ENCODE peak calls at places on chromosome 13, in four cellular contexts. B is WTC11, G is spleen, F is choroid plexus epithelial cell. K is an unnamed sample.

GRCh38 chr13:77737583-77738200 is 40.2 kb downstream of the SLAIN1 start:
- DNase-seq in G (no peak), F (no peak), B (no peak), K (no peak)

GRCh38 chr13:91698767-91699166 is 300.3 kb downstream of the GPC5 start:
- DNase-seq in G (no peak), F (no peak), B (no peak), K (no peak)

GRCh38 chr13:105670179-105671015 is 865.1 kb downstream of the EFNB2 start:
- DNase-seq in B (no peak), F (no peak), G (no peak), K (no peak)

GRCh38 chr13:97107815-97108534 is 113.7 kb upstream of the OXGR1 start:
- DNase-seq in F (no peak), B (no peak), G (no peak), K (no peak)

GRCh38 chr13:95880346-95880745 is 172.9 kb downstream of the UGGT2 start:
- DNase-seq in B (no peak), F (peak), G (no peak), K (no peak)

GRCh38 chr13:37365496-37365895 is 233.1 kb downstream of the POSTN start:
- DNase-seq in B (no peak), G (no peak), F (no peak), K (no peak)

GRCh38 chr13:26220575-26220974 is 1.5 kb downstream of the RNF6 start:
- DNase-seq in G (no peak), F (peak), B (no peak), K (peak)

GRCh38 chr13:65453982-65454381 is 1776.2 kb downstream of the PCDH9 start:
- DNase-seq in B (no peak), F (no peak), G (no peak), K (no peak)

GRCh38 chr13:43484432-43485225 is 302.1 kb downstream of the ENOX1 start:
- DNase-seq in B (no peak), F (no peak), G (no peak), K (no peak)

GRCh38 chr13:54492995-54493394 is 1464.4 kb downstream of the OLFM4 start:
- DNase-seq in G (no peak), F (no peak), B (no peak), K (no peak)

GRCh38 chr13:77492982-77493381 is 42.5 kb upstream of the SCEL start:
- DNase-seq in F (peak), B (no peak), G (no peak), K (peak)

GRCh38 chr13:43246382-43246781 is 223.0 kb downstream of the DNAJC15 start:
- DNase-seq in B (no peak), F (no peak), G (no peak), K (no peak)

GRCh38 chr13:48006396-48006795 is 5.3 kb upstream of the SUCLA2 start:
- DNase-seq in B (no peak), G (no peak), F (no peak), K (peak)

GRCh38 chr13:70407486-70407885 is 299.2 kb upstream of the KLHL1 start:
- DNase-seq in F (peak), B (no peak), G (no peak), K (peak)

GRCh38 chr13:73216381-73216831 is 157.6 kb downstream of the KLF5 start:
- DNase-seq in G (no peak), F (no peak), B (no peak), K (no peak)

GRCh38 chr13:106617561-106617960 is 49.6 kb upstream of the ARGLU1 start:
- DNase-seq in F (peak), B (no peak), G (no peak), K (peak)

GRCh38 chr13:102571075-102571474 is 25.7 kb upstream of the TPP2 start:
- DNase-seq in B (peak), G (no peak), F (no peak), K (no peak)

GRCh38 chr13:73107970-73108369 is 49.2 kb downstream of the KLF5 start:
- DNase-seq in B (no peak), F (no peak), G (no peak), K (no peak)

GRCh38 chr13:114108141-114108761 is 24.2 kb downstream of the RASA3 start:
- DNase-seq in F (no peak), B (peak), G (peak), K (no peak)

GRCh38 chr13:31540316-31540715 is 199.0 kb upstream of the RXFP2 start:
- DNase-seq in B (no peak), F (no peak), G (no peak), K (peak)
- TF ChIP-seq CTCF in B (no peak), F (no peak), G (no peak), K (no peak)

GRCh38 chr13:75537401-75538365 is at the start of gene COMMD6:
- DNase-seq in F (peak), B (peak), G (peak), K (peak)
- TF ChIP-seq CTCF in F (peak), B (peak), G (peak), K (peak)

GRCh38 chr13:110872034-110872767 is 42.7 kb downstream of the ANKRD10 start:
- DNase-seq in G (peak), F (peak), B (no peak), K (no peak)

GRCh38 chr13:110867380-110867779 is 47.5 kb downstream of the ANKRD10 start:
- DNase-seq in G (peak), F (no peak), B (no peak), K (no peak)

GRCh38 chr13:110868631-110869165 is 46.2 kb downstream of the ANKRD10 start:
- DNase-seq in G (no peak), F (no peak), B (no peak), K (no peak)

GRCh38 chr13:110869231-110869804 is 45.6 kb downstream of the ANKRD10 start:
- DNase-seq in F (no peak), B (no peak), G (no peak), K (no peak)

GRCh38 chr13:110869805-110870706 is 44.8 kb downstream of the ANKRD10 start:
- DNase-seq in B (peak), G (peak), F (peak), K (peak)
- TF ChIP-seq CTCF in B (no peak), G (peak), F (no peak), K (no peak)

GRCh38 chr13:52743988-52744387 is 4.4 kb upstream of the CNMD start:
- DNase-seq in G (no peak), F (peak), B (no peak), K (no peak)
- TF ChIP-seq CTCF in G (no peak), F (no peak), B (no peak), K (no peak)

DNA sequence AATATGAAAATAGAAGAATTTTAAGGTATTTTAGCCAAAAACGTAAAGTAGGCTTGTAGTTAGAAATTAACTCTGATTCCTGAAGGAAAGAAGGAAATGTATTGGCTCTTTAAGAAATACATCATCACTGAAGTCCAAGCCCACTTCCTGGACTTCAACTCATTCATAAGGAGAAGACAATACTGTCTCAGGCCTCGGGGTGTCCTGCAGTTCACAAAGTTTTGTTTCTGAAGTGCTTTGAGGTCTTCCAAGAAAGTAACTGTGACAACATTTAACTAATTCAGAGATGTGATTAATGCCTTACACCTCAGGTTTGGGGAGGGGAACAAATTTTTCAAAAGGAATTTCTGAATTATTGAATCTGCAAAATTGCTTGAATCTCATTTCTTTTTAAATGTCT is 65.8 kb upstream of the STARD13 start:
- DNase-seq in F (peak), B (no peak), G (no peak), K (peak)
- TF ChIP-seq CTCF in F (peak), B (no peak), G (no peak), K (no peak)

DNA sequence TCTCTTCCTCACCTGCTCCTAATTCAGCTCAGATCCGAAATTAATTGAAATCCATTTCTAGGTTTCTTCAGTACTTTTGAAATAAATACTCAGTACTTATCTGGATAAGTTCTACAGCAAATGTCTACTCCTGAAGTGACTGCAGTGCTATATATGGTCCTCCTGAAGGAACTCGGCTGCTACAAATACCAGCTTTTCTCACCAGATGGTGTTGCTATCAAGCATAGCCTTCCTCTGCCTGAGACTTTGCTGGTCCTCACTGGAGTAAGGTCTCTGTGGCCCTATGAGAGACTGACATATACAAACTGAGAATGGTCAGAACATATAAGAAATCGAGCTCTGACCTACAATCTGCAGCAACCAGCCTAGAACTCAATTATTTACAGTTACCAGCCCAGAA is 161.6 kb downstream of the NDFIP2 start:
- DNase-seq in B (no peak), G (no peak), F (no peak), K (no peak)
- TF ChIP-seq CTCF in B (no peak), G (no peak), F (no peak), K (no peak)

GRCh38 chr13:46050771-46051170 is 1.8 kb downstream of the ZC3H13 start:
- DNase-seq in G (no peak), B (no peak), F (no peak), K (no peak)

GRCh38 chr13:46057251-46058015 is 4.9 kb upstream of the ZC3H13 start:
- DNase-seq in G (no peak), B (no peak), F (no peak), K (no peak)

GRCh38 chr13:46053162-46054012 is 841 bp upstream of the ZC3H13 start:
- DNase-seq in B (no peak), F (no peak), G (no peak), K (no peak)

GRCh38 chr13:46051958-46052313 is 610 bp downstream of the ZC3H13 start:
- DNase-seq in F (peak), G (no peak), B (no peak), K (no peak)

DNA sequence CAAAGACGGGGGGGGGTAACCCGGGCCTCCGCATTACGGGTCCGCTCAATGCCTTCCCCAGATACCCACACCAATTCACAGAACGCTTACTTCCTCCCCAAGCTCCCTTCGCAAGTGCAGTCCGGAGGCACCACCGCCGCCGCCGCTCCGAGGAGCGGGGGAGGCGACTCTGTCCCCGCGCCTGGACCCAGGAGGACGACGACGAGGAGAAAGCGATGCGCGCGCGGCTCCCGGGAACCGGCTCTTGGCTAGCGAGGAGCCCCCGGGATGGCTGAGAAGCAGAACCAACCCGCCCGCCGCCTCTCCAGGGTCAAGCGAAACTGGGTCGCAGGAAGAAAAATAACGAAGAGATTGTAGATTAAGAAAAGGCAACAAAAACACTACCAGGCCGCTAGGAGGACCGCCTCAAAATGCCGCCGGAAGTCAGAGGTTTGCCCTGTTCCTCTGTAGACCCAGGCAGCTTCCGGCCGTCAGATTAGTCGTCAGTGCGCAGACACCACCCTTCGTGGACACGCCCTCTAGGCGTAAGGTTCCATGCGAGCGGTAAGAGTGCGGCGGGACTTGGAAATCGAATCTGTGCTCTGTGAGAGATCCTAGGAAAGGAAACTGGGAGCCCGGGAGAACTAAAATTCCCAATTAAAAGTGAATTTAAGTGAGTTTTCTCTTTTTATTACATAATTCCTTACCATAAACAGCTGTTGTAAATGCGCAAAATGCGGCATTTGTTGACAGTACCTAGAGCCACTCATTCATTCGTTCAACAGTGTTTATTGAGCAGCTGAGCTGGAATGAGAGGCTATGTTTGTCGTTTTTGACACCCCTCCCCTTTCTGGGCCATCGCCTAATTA is at the start of gene ZC3H13:
- DNase-seq in G (peak), B (peak), F (peak), K (peak)
- TF ChIP-seq CTCF in G (peak), B (no peak), F (peak), K (peak)

DNA sequence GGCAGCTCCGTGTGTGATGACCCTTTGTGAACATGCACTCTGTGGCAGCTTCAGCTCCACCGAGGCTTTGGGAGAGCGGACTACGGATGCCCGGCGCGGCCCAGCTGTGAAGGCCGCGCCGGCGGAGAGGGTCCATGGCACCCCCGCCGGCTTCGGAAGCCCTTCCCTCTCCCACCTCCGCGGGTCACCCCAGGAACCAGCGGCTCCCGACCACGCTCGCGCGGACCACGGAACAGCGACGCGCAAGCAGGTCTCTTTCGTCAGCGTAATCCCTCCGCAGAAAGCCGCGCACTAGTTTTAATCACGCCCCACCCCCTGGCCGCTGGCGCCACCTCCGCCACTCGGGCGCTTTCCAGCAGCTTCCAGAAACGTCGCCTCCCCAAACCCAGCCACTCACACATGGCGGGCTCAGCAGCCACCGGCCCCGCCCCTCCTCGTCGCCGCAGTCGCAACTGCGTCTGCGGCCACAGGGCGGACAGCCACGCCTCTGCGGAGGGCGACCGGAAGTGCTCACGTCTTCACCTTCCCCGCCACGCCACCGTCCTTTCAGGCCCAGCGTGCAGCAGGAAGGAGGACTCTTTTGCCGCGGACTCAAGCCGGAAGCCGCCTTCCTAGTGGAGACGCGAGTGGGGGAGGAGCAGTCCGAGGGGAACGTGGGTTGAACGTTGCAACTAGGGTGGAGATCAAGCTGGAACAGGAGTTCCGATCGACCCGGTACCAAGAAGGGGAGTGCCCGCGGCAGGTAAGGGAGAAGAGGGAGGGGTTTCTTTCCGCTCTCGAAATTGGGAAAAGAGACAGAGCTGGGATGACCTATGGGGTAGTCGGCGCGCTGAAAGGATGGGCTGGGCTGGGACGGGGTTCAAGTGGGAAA is at the start of gene USPL1:
- DNase-seq in G (peak), B (peak), F (peak), K (peak)
- TF ChIP-seq CTCF in G (peak), B (no peak), F (peak), K (peak)

GRCh38 chr13:109275848-109276247 is 510.5 kb downstream of the IRS2 start:
- DNase-seq in G (no peak), B (peak), F (peak), K (no peak)
- TF ChIP-seq CTCF in G (no peak), B (no peak), F (peak), K (peak)

GRCh38 chr13:92963029-92963428 is 263.6 kb upstream of the GPC6 start:
- DNase-seq in F (peak), B (no peak), G (no peak), K (peak)

GRCh38 chr13:92966341-92966740 is 260.3 kb upstream of the GPC6 start:
- DNase-seq in F (no peak), G (no peak), B (no peak), K (no peak)

GRCh38 chr13:92972751-92973150 is 253.9 kb upstream of the GPC6 start:
- DNase-seq in B (no peak), G (no peak), F (no peak), K (peak)

GRCh38 chr13:92966900-92967299 is 259.7 kb upstream of the GPC6 start:
- DNase-seq in F (no peak), B (no peak), G (no peak), K (no peak)

GRCh38 chr13:92967923-92968322 is 258.7 kb upstream of the GPC6 start:
- DNase-seq in B (no peak), F (peak), G (no peak), K (peak)
- TF ChIP-seq CTCF in B (no peak), F (peak), G (no peak), K (peak)